ENCODE peak calls at places on chromosomes 4 and X, in six cellular contexts. Y, O, M, W, Q and E are unnamed samples.

GRCh38 chrX:154126101-154126500 is 17.9 kb upstream of the OPN1LW start:
- DNase-seq in Y (no peak), O (no peak), M (no peak), W (no peak), Q (no peak), E (no peak)

GRCh38 chr4:169407217-169407845 is 136.6 kb upstream of the SH3RF1 start:
- DNase-seq in Y (no peak), O (no peak), M (no peak), W (peak; percentile 25), Q (no peak), E (no peak)

GRCh38 chr4:139035650-139036049 is 20.1 kb downstream of the NOCT start:
- DNase-seq in Y (no peak), O (no peak), M (no peak), W (no peak), Q (no peak), E (no peak)

GRCh38 chr4:106676173-106676921 is 307.8 kb upstream of the GIMD1 start:
- DNase-seq in Y (no peak), O (no peak), M (no peak), W (no peak), Q (no peak), E (no peak)

GRCh38 chrX:134999469-134999868 is 8.7 kb downstream of the SMIM10 start:
- DNase-seq in Y (no peak), O (no peak), M (no peak), W (peak; percentile 62), Q (no peak), E (no peak)

GRCh38 chr4:110516106-110516922 is 40.4 kb downstream of the ENPEP start:
- DNase-seq in Y (no peak), O (peak; percentile 66), M (peak; percentile 86), W (peak; percentile 86), Q (peak; percentile 88), E (peak; percentile 65)

GRCh38 chrX:110941906-110942305 is 146.3 kb upstream of the CHRDL1 start:
- DNase-seq in Y (no peak), O (no peak), M (no peak), W (no peak), Q (peak; percentile 67), E (no peak)

GRCh38 chr4:51870441-51871188 is 27.7 kb downstream of the DCUN1D4 start:
- DNase-seq in Y (no peak), O (no peak), M (no peak), W (no peak), Q (no peak), E (no peak)

GRCh38 chrX:2391869-2392606 is 108.7 kb downstream of the DHRSX start:
- DNase-seq in Y (peak; percentile 34), O (no peak), M (no peak), W (no peak), Q (no peak), E (no peak)

GRCh38 chr4:90127706-90128345 is 632 bp downstream of the CCSER1 start:
- DNase-seq in Y (no peak), O (peak; percentile 9), M (peak; percentile 50), W (peak; percentile 30), Q (peak; percentile 54), E (no peak)

GRCh38 chrX:74383611-74384010 is 37.7 kb upstream of the SLC16A2 start:
- DNase-seq in Y (no peak), O (peak; percentile 15), M (peak; percentile 29), W (peak; percentile 41), Q (peak; percentile 20), E (no peak)
- TF ChIP-seq CTCF in Y (no peak), O (no peak), M (no peak), W (peak; percentile 43), Q (peak; percentile 41), E (peak; percentile 28)

GRCh38 chr4:165332502-165332901 is 5.0 kb downstream of the MSMO1 start:
- DNase-seq in Y (no peak), O (no peak), M (no peak), W (no peak), Q (no peak), E (no peak)
- TF ChIP-seq POLR2A in Y (no peak), O (no peak), M (no peak), W (no peak), Q (no peak), E (no peak)

GRCh38 chrX:118761950-118762725 is 34.7 kb downstream of the IL13RA1 start:
- DNase-seq in Y (no peak), O (no peak), M (no peak), W (no peak), Q (no peak), E (no peak)
- TF ChIP-seq CTCF in Y (no peak), O (no peak), M (no peak), W (no peak), Q (no peak), E (no peak)

GRCh38 chrX:44874481-44875184 is 1.6 kb downstream of the KDM6A start:
- DNase-seq in Y (no peak), O (peak; percentile 27), M (peak; percentile 35), W (peak; percentile 57), Q (peak; percentile 45), E (no peak)
- TF ChIP-seq POLR2A in Y (no peak), O (no peak), M (no peak), W (no peak), Q (no peak), E (no peak)

GRCh38 chr4:115154826-115155225 is 41.4 kb upstream of the NDST4 start:
- DNase-seq in Y (no peak), O (no peak), M (no peak), W (no peak), Q (no peak), E (no peak)
- TF ChIP-seq CTCF in Y (no peak), O (no peak), M (no peak), W (no peak), Q (no peak), E (no peak)